ENCODE peak calls at places on chromosome 10, in nine cellular contexts. T is lower lobe of right lung, A is left ventricle myocardium inferior, K is GM20000, Z is lung microvascular endothelial cell, O is AML-193, N is frontal cortex, I is M059J, R is DMS 273 treated with DMSO at 0.1 percent for 48 hours. L is an unnamed sample.

GRCh38 chr10:132904169-132904813 is 38.1 kb downstream of the CFAP46 start:
- DNase-seq in O (peak), A (peak), Z (peak), K (peak), I (peak), N (peak), T (peak), R (no peak), L (peak)

GRCh38 chr10:107971973-107972372 is 807.5 kb upstream of the SORCS1 start:
- DNase-seq in Z (peak), N (no peak), R (no peak), T (no peak), O (no peak), K (no peak), I (peak), A (no peak), L (no peak)

GRCh38 chr10:17200035-17200884 is 1.2 kb downstream of the TRDMT1 start:
- DNase-seq in T (no peak), Z (peak), A (no peak), N (no peak), I (peak), K (no peak), R (no peak), O (peak), L (no peak)

GRCh38 chr10:133528845-133529575 is 1.8 kb downstream of the CYP2E1 start:
- DNase-seq in A (no peak), O (no peak), K (peak), I (no peak), N (no peak), R (no peak), T (no peak), Z (no peak), L (no peak)

GRCh38 chr10:94149702-94150101 is 156.0 kb downstream of the PLCE1 start:
- DNase-seq in K (no peak), Z (no peak), A (no peak), T (no peak), N (no peak), R (peak), O (no peak), I (no peak), L (no peak)

GRCh38 chr10:118264838-118265470 is 77.2 kb downstream of the FAM204A start:
- DNase-seq in T (no peak), K (no peak), R (no peak), N (no peak), Z (no peak), O (no peak), I (peak), A (no peak), L (no peak)

GRCh38 chr10:110701618-110701971 is 57.5 kb downstream of the RBM20 start:
- DNase-seq in O (no peak), A (no peak), K (no peak), N (no peak), T (no peak), Z (no peak), R (no peak), I (no peak), L (no peak)

GRCh38 chr10:96374639-96374984 is 15.8 kb upstream of the OPALIN start:
- DNase-seq in K (no peak), Z (no peak), R (no peak), N (no peak), O (no peak), I (peak), T (no peak), A (no peak), L (no peak)

GRCh38 chr10:100730739-100731602 is 14.4 kb upstream of the PAX2 start:
- DNase-seq in Z (peak), I (peak), A (no peak), T (no peak), N (no peak), O (peak), K (peak), R (no peak), L (peak)

GRCh38 chr10:59098811-59099452 is 77.5 kb upstream of the PHYHIPL start:
- DNase-seq in Z (no peak), T (no peak), N (no peak), K (no peak), I (peak), R (peak), A (no peak), O (no peak), L (no peak)

GRCh38 chr10:69389827-69390490 is 26.8 kb downstream of the TACR2 start:
- DNase-seq in Z (peak), A (peak), I (peak), R (no peak), N (no peak), O (no peak), T (no peak), K (no peak), L (peak)

GRCh38 chr10:124064676-124065075 is 28.7 kb downstream of the CHST15 start:
- DNase-seq in O (no peak), A (no peak), Z (no peak), N (no peak), I (no peak), T (no peak), K (no peak), R (no peak), L (no peak)

GRCh38 chr10:6924166-6924565 is 344.1 kb upstream of the PRKCQ start:
- DNase-seq in R (no peak), A (no peak), T (no peak), N (no peak), O (no peak), K (no peak), I (peak), Z (no peak), L (no peak)

GRCh38 chr10:128747556-128748335 is 621.5 kb upstream of the MKI67 start:
- DNase-seq in N (no peak), I (no peak), A (no peak), K (no peak), R (no peak), O (no peak), Z (no peak), T (no peak), L (no peak)

GRCh38 chr10:60883187-60883586 is 60.8 kb downstream of the RHOBTB1 start:
- DNase-seq in T (no peak), K (peak), R (no peak), I (peak), N (no peak), A (no peak), O (peak), Z (peak), L (no peak)

GRCh38 chr10:103835121-103836045 is 20.0 kb downstream of the SH3PXD2A start:
- DNase-seq in A (peak), Z (peak), R (no peak), T (peak), O (no peak), K (no peak), I (no peak), N (peak), L (no peak)

GRCh38 chr10:89419548-89419947 is 5.2 kb downstream of the IFIT5 start:
- DNase-seq in O (no peak), Z (peak), A (no peak), N (no peak), K (peak), R (no peak), I (no peak), T (no peak), L (no peak)

GRCh38 chr10:306654-307185 is 171.5 kb downstream of the ZMYND11 start:
- DNase-seq in N (no peak), R (no peak), I (no peak), O (no peak), A (no peak), T (no peak), K (no peak), Z (no peak), L (no peak)

GRCh38 chr10:79063661-79064490 is 4.9 kb upstream of the ZMIZ1 start:
- DNase-seq in R (no peak), N (no peak), Z (no peak), I (no peak), K (no peak), T (peak), A (peak), O (no peak), L (peak)

GRCh38 chr10:12214763-12215218 is 18.8 kb downstream of the CDC123 start:
- DNase-seq in T (no peak), N (no peak), Z (peak), I (peak), O (peak), A (no peak), R (peak), K (peak), L (no peak)

GRCh38 chr10:42952931-42953683 is 123.8 kb upstream of the RET start:
- DNase-seq in A (no peak), Z (no peak), K (no peak), O (no peak), I (no peak), T (peak), N (no peak), R (no peak), L (no peak)

GRCh38 chr10:58291538-58292174 is 22.7 kb downstream of the CISD1 start:
- DNase-seq in R (no peak), K (peak), O (peak), A (no peak), Z (peak), I (peak), N (peak), T (no peak), L (no peak)

GRCh38 chr10:28077889-28078288 is 79.0 kb upstream of the ODAD2 start:
- DNase-seq in I (peak), N (no peak), T (no peak), O (no peak), A (no peak), R (no peak), Z (no peak), K (no peak), L (no peak)

GRCh38 chr10:15567952-15568351 is 151.8 kb downstream of the ITGA8 start:
- DNase-seq in A (no peak), I (no peak), Z (no peak), R (no peak), T (no peak), K (no peak), N (no peak), O (no peak), L (no peak)

GRCh38 chr10:43665054-43665453 is 16.4 kb upstream of the ZNF32 start:
- DNase-seq in I (no peak), R (no peak), N (no peak), A (no peak), O (no peak), Z (no peak), K (no peak), T (no peak), L (no peak)

GRCh38 chr10:74453151-74453550 is 302.1 kb downstream of the ADK start:
- DNase-seq in T (no peak), O (no peak), R (no peak), Z (no peak), K (no peak), A (no peak), I (no peak), N (no peak), L (no peak)

GRCh38 chr10:69874464-69874863 is 72.8 kb downstream of the COL13A1 start:
- DNase-seq in I (peak), O (no peak), K (no peak), R (no peak), A (no peak), T (no peak), Z (peak), N (no peak), L (no peak)

GRCh38 chr10:5873515-5873995 is 16.1 kb downstream of the ANKRD16 start:
- DNase-seq in Z (peak), T (no peak), A (peak), R (peak), N (peak), I (peak), O (peak), K (peak), L (no peak)